ENCODE peak calls at places on chromosomes 12 and 14, in six cellular contexts. One of them, this sample, is unnamed.

GRCh38 chr12:51822261-51822616 is 26.3 kb downstream of the FIGNL2 start:
- DNase-seq in iPS DF 6.9: no peak
- DNase-seq in colonic mucosa: no peak
- DNase-seq in fibroblast of lung: no peak
- DNase-seq in mammary epithelial cell: no peak
- DNase-seq in pancreas: no peak
- DNase-seq in this sample: no peak

GRCh38 chr14:99603471-99603933 is 505 bp downstream of the CCDC85C start:
- DNase-seq in colonic mucosa: no peak
- DNase-seq in iPS DF 6.9: no peak
- DNase-seq in mammary epithelial cell: peak; percentile 62
- DNase-seq in pancreas: peak; percentile 50
- DNase-seq in fibroblast of lung: no peak
- DNase-seq in this sample: peak; percentile 45

GRCh38 chr12:111597731-111598636 is 1.1 kb downstream of the ATXN2 start:
- DNase-seq in mammary epithelial cell: peak; percentile 40
- DNase-seq in colonic mucosa: peak; percentile 69
- DNase-seq in pancreas: peak; percentile 53
- DNase-seq in fibroblast of lung: peak; percentile 28
- DNase-seq in iPS DF 6.9: no peak
- DNase-seq in this sample: peak; percentile 48

GRCh38 chr12:20415641-20416040 is 47.3 kb downstream of the PDE3A start:
- DNase-seq in fibroblast of lung: no peak
- DNase-seq in colonic mucosa: no peak
- DNase-seq in iPS DF 6.9: no peak
- DNase-seq in mammary epithelial cell: no peak
- DNase-seq in pancreas: no peak
- DNase-seq in this sample: no peak

GRCh38 chr14:61925043-61925442 is 162.8 kb downstream of the SNAPC1 start:
- DNase-seq in iPS DF 6.9: no peak
- DNase-seq in fibroblast of lung: peak; percentile 36
- DNase-seq in colonic mucosa: no peak
- DNase-seq in pancreas: no peak
- DNase-seq in mammary epithelial cell: peak; percentile 16
- DNase-seq in this sample: no peak

GRCh38 chr14:36955376-36955775 is 217.0 kb downstream of the SLC25A21 start:
- DNase-seq in mammary epithelial cell: peak; percentile 24
- DNase-seq in iPS DF 6.9: no peak
- DNase-seq in fibroblast of lung: no peak
- DNase-seq in pancreas: no peak
- DNase-seq in colonic mucosa: no peak
- DNase-seq in this sample: no peak

GRCh38 chr12:84136862-84137367 is 775.7 kb downstream of the SLC6A15 start:
- DNase-seq in mammary epithelial cell: peak; percentile 39
- DNase-seq in colonic mucosa: no peak
- DNase-seq in iPS DF 6.9: no peak
- DNase-seq in fibroblast of lung: peak; percentile 41
- DNase-seq in pancreas: no peak
- DNase-seq in this sample: no peak

GRCh38 chr14:95211721-95212504 is 54.6 kb upstream of the DICER1 start:
- DNase-seq in colonic mucosa: peak; percentile 52
- DNase-seq in mammary epithelial cell: no peak
- DNase-seq in fibroblast of lung: no peak
- DNase-seq in iPS DF 6.9: no peak
- DNase-seq in pancreas: no peak
- DNase-seq in this sample: no peak

GRCh38 chr14:22713631-22713950 is 52.9 kb upstream of the OXA1L start:
- DNase-seq in fibroblast of lung: no peak
- DNase-seq in pancreas: no peak
- DNase-seq in mammary epithelial cell: no peak
- DNase-seq in colonic mucosa: no peak
- DNase-seq in iPS DF 6.9: no peak
- DNase-seq in this sample: no peak
- H3K4me1 ChIP-seq in fibroblast of lung: no peaks in the 10 kb centered on the region
- H3K4me1 ChIP-seq in pancreas: no peaks in the 10 kb centered on the region
- H3K4me1 ChIP-seq in mammary epithelial cell: no peaks in the 10 kb centered on the region
- H3K4me1 ChIP-seq in colonic mucosa: no peaks in the 10 kb centered on the region
- H3K4me1 ChIP-seq in iPS DF 6.9: no peaks in the 10 kb centered on the region
- H3K4me1 ChIP-seq in this sample: peaks cover 10% of the 10 kb centered on the region

DNA sequence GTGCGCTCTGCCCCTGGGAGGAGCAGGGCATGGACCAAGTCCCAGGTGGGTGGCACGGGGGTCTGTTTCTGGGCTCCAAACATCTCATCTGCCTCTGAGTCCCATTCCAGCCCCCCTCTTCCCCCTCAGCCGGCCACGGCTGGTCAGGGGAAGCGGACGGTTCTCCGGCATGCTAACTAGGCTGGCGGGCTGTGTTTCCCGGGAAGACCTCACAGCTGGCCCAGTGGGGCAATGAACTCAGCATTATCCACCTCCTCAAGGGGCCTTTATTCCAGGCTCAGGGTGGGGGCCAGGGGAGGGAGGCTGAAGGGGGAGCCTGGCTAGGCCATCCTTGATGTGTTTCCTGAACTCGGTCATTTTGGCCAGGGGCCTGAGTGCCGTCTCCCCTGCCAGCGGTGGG is 7.7 kb downstream of the LRP1 start:
- DNase-seq in fibroblast of lung: peak; percentile 70
- DNase-seq in pancreas: no peak
- DNase-seq in iPS DF 6.9: no peak
- DNase-seq in mammary epithelial cell: no peak
- DNase-seq in colonic mucosa: no peak
- DNase-seq in this sample: no peak
- H3K4me1 ChIP-seq in fibroblast of lung: peaks cover 73% of the 10 kb centered on the region
- H3K4me1 ChIP-seq in pancreas: no peaks in the 10 kb centered on the region
- H3K4me1 ChIP-seq in iPS DF 6.9: peaks cover 21% of the 10 kb centered on the region
- H3K4me1 ChIP-seq in mammary epithelial cell: no peaks in the 10 kb centered on the region
- H3K4me1 ChIP-seq in colonic mucosa: peaks cover 10% of the 10 kb centered on the region
- H3K4me1 ChIP-seq in this sample: peaks cover 64% of the 10 kb centered on the region

DNA sequence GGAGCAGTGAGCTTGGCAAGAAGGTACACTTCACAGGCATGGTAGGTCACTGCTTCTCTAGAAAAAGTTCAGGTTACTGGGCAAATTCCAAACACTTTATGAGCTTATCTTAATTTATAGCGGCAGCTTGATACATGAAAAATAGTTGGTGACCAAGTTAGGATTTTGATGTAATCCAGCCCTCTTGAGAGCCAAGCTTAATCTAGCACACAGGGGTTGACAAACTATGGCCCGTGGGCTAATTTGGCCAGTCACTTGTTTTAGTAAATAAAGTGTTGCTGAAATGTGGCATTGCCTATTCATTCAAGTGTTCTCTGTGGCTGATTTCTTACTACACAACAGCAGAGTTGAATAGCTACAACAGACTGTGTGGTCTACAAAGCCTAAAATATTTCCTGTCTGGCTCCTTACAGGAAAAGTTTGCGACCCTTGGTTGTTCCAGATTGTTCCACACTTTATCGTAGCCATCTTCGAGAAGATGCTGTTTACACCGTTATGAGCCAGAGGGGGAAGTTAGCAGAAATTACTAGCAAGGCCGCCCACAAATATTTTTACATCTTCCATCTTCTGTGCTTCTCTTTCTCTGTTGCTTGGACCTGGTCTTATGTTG is 120.9 kb downstream of the DAAM1 start:
- DNase-seq in fibroblast of lung: no peak
- DNase-seq in mammary epithelial cell: no peak
- DNase-seq in colonic mucosa: no peak
- DNase-seq in pancreas: no peak
- DNase-seq in iPS DF 6.9: no peak
- DNase-seq in this sample: no peak
- H3K4me1 ChIP-seq in fibroblast of lung: peaks cover 16% of the 10 kb centered on the region
- H3K4me1 ChIP-seq in mammary epithelial cell: peaks cover 38% of the 10 kb centered on the region
- H3K4me1 ChIP-seq in colonic mucosa: no peaks in the 10 kb centered on the region
- H3K4me1 ChIP-seq in pancreas: no peaks in the 10 kb centered on the region
- H3K4me1 ChIP-seq in iPS DF 6.9: peaks cover 3% of the 10 kb centered on the region
- H3K4me1 ChIP-seq in this sample: peaks cover 69% of the 10 kb centered on the region

DNA sequence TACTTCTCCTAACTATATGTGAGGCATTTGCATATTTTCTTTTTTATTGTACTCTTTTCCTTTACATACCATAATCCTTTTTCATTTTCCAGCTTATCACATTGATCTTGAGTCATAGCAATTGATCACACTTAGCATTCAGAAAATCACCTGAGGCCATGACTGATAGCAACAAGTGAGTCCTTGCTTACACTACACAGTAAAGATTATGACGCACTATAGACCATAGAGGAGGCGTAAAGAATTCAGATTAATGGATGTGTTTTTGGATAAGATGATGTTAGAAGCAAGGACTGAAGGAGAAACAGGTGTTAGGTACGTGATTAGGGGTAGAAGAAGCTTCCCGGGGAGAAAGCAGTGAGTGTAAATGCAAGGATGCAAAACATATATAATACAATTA is 637.7 kb downstream of the ETNK1 start:
- DNase-seq in pancreas: no peak
- DNase-seq in fibroblast of lung: no peak
- DNase-seq in iPS DF 6.9: no peak
- DNase-seq in colonic mucosa: no peak
- DNase-seq in mammary epithelial cell: peak; percentile 5
- DNase-seq in this sample: no peak
- H3K4me1 ChIP-seq in pancreas: no peaks in the 10 kb centered on the region
- H3K4me1 ChIP-seq in fibroblast of lung: no peaks in the 10 kb centered on the region
- H3K4me1 ChIP-seq in iPS DF 6.9: no peaks in the 10 kb centered on the region
- H3K4me1 ChIP-seq in colonic mucosa: no peaks in the 10 kb centered on the region
- H3K4me1 ChIP-seq in mammary epithelial cell: no peaks in the 10 kb centered on the region
- H3K4me1 ChIP-seq in this sample: no peaks in the 10 kb centered on the region

GRCh38 chr12:98403936-98404335 is 111.5 kb upstream of the TMPO start:
- DNase-seq in colonic mucosa: no peak
- DNase-seq in pancreas: no peak
- DNase-seq in fibroblast of lung: no peak
- DNase-seq in mammary epithelial cell: no peak
- DNase-seq in iPS DF 6.9: no peak
- DNase-seq in this sample: no peak

GRCh38 chr12:98405795-98406366 is 109.5 kb upstream of the TMPO start:
- DNase-seq in fibroblast of lung: no peak
- DNase-seq in mammary epithelial cell: no peak
- DNase-seq in pancreas: no peak
- DNase-seq in iPS DF 6.9: no peak
- DNase-seq in colonic mucosa: no peak
- DNase-seq in this sample: no peak

GRCh38 chr12:98408681-98409080 is 106.7 kb upstream of the TMPO start:
- DNase-seq in pancreas: no peak
- DNase-seq in fibroblast of lung: no peak
- DNase-seq in iPS DF 6.9: no peak
- DNase-seq in mammary epithelial cell: no peak
- DNase-seq in colonic mucosa: no peak
- DNase-seq in this sample: no peak

GRCh38 chr12:98406378-98406777 is 109.0 kb upstream of the TMPO start:
- DNase-seq in fibroblast of lung: no peak
- DNase-seq in mammary epithelial cell: no peak
- DNase-seq in pancreas: no peak
- DNase-seq in colonic mucosa: no peak
- DNase-seq in iPS DF 6.9: no peak
- DNase-seq in this sample: no peak

DNA sequence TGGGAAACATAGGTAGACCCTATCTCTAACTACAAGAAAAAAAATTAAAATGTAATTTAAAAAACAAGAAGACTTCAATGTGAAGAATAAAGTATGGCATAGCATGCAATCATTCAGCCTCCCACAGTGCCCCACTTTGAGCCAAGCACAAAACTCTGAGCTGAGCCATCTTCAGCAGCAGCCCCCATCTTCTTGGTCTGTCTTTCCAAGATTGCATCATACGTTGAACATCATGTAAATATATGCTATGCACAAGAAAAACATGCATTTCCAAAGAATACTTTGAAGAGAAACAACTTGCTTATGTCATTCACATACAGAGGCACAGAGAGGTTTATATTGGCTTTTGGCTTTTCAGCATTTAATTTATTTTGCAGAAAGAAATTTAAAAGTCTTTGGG is 105.8 kb upstream of the TMPO start:
- DNase-seq in iPS DF 6.9: no peak
- DNase-seq in pancreas: no peak
- DNase-seq in fibroblast of lung: no peak
- DNase-seq in mammary epithelial cell: no peak
- DNase-seq in colonic mucosa: no peak
- DNase-seq in this sample: no peak
- H3K4me1 ChIP-seq in iPS DF 6.9: peaks cover 4% of the 10 kb centered on the region
- H3K4me1 ChIP-seq in pancreas: no peaks in the 10 kb centered on the region
- H3K4me1 ChIP-seq in fibroblast of lung: no peaks in the 10 kb centered on the region
- H3K4me1 ChIP-seq in mammary epithelial cell: no peaks in the 10 kb centered on the region
- H3K4me1 ChIP-seq in colonic mucosa: no peaks in the 10 kb centered on the region
- H3K4me1 ChIP-seq in this sample: no peaks in the 10 kb centered on the region

GRCh38 chr14:24314377-24315193 is 3.3 kb downstream of the LTB4R start:
- DNase-seq in colonic mucosa: no peak
- DNase-seq in pancreas: no peak
- DNase-seq in iPS DF 6.9: no peak
- DNase-seq in mammary epithelial cell: no peak
- DNase-seq in fibroblast of lung: no peak
- DNase-seq in this sample: no peak
- H3K4me1 ChIP-seq in colonic mucosa: peaks cover 13% of the 10 kb centered on the region
- H3K4me1 ChIP-seq in pancreas: peaks cover 13% of the 10 kb centered on the region
- H3K4me1 ChIP-seq in iPS DF 6.9: peaks cover 4% of the 10 kb centered on the region
- H3K4me1 ChIP-seq in mammary epithelial cell: peaks cover 54% of the 10 kb centered on the region
- H3K4me1 ChIP-seq in fibroblast of lung: peaks cover 16% of the 10 kb centered on the region
- H3K4me1 ChIP-seq in this sample: peaks cover 13% of the 10 kb centered on the region

GRCh38 chr12:27607611-27608010 is 83.6 kb downstream of the PPFIBP1 start:
- DNase-seq in colonic mucosa: no peak
- DNase-seq in fibroblast of lung: no peak
- DNase-seq in mammary epithelial cell: no peak
- DNase-seq in pancreas: no peak
- DNase-seq in iPS DF 6.9: no peak
- DNase-seq in this sample: no peak

GRCh38 chr12:27606986-27607385 is 83.0 kb downstream of the PPFIBP1 start:
- DNase-seq in pancreas: no peak
- DNase-seq in iPS DF 6.9: no peak
- DNase-seq in colonic mucosa: no peak
- DNase-seq in mammary epithelial cell: no peak
- DNase-seq in fibroblast of lung: no peak
- DNase-seq in this sample: no peak

GRCh38 chr12:27608890-27609289 is 84.9 kb downstream of the PPFIBP1 start:
- DNase-seq in pancreas: no peak
- DNase-seq in iPS DF 6.9: no peak
- DNase-seq in fibroblast of lung: no peak
- DNase-seq in colonic mucosa: no peak
- DNase-seq in mammary epithelial cell: no peak
- DNase-seq in this sample: no peak

GRCh38 chr12:27602516-27602915 is 78.5 kb downstream of the PPFIBP1 start:
- DNase-seq in pancreas: no peak
- DNase-seq in colonic mucosa: no peak
- DNase-seq in fibroblast of lung: peak; percentile 34
- DNase-seq in iPS DF 6.9: no peak
- DNase-seq in mammary epithelial cell: no peak
- DNase-seq in this sample: no peak

GRCh38 chr12:27604431-27604830 is 80.4 kb downstream of the PPFIBP1 start:
- DNase-seq in pancreas: no peak
- DNase-seq in colonic mucosa: no peak
- DNase-seq in mammary epithelial cell: no peak
- DNase-seq in iPS DF 6.9: no peak
- DNase-seq in fibroblast of lung: no peak
- DNase-seq in this sample: no peak
- H3K4me1 ChIP-seq in pancreas: peaks cover 4% of the 10 kb centered on the region
- H3K4me1 ChIP-seq in colonic mucosa: no peaks in the 10 kb centered on the region
- H3K4me1 ChIP-seq in mammary epithelial cell: peaks cover 19% of the 10 kb centered on the region
- H3K4me1 ChIP-seq in iPS DF 6.9: no peaks in the 10 kb centered on the region
- H3K4me1 ChIP-seq in fibroblast of lung: peaks cover 14% of the 10 kb centered on the region
- H3K4me1 ChIP-seq in this sample: peaks cover 17% of the 10 kb centered on the region

DNA sequence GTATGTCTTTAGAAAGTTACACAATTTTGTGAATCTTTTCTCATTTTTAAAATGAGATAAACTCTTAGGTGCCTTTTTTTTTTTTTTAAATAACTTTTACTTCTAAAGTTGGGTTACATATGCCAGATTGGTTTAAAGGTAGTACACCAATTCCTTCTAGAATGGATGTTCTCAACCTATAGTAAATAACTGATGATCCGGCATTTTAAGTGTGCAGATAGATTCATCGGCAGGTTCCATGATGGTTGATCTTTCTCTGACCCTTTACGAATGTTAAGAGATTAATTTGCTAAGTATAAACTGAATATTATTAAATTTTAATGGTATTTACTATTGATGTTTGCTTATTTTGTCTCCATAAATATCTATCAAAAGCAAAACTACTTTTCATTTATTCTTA is 8.3 kb downstream of the AP5M1 start:
- DNase-seq in iPS DF 6.9: no peak
- DNase-seq in mammary epithelial cell: no peak
- DNase-seq in fibroblast of lung: no peak
- DNase-seq in pancreas: no peak
- DNase-seq in colonic mucosa: no peak
- DNase-seq in this sample: no peak
- H3K4me1 ChIP-seq in iPS DF 6.9: no peaks in the 10 kb centered on the region
- H3K4me1 ChIP-seq in mammary epithelial cell: no peaks in the 10 kb centered on the region
- H3K4me1 ChIP-seq in fibroblast of lung: no peaks in the 10 kb centered on the region
- H3K4me1 ChIP-seq in pancreas: no peaks in the 10 kb centered on the region
- H3K4me1 ChIP-seq in colonic mucosa: no peaks in the 10 kb centered on the region
- H3K4me1 ChIP-seq in this sample: no peaks in the 10 kb centered on the region

This sample was measured in SJSA1.